ENCODE peak calls at places on chromosomes 12 and 14, in ten cellular contexts. R is CD8-positive, alpha-beta T cell; D is neural progenitor cell; Y is A673; B is psoas muscle; W is colonic mucosa; Z is mammary epithelial cell; F is stomach; N is IMR-90; T is aorta. M is an unnamed sample.

GRCh38 chr14:85188836-85189235 is 341.1 kb upstream of the FLRT2 start:
- DNase-seq in D (no peak), Y (no peak), B (no peak), T (no peak), N (no peak), R (no peak), Z (no peak), W (no peak), F (no peak), M (no peak)

GRCh38 chr12:27971606-27972005 is 927 bp downstream of the PTHLH start:
- DNase-seq in Z (no peak), F (no peak), B (no peak), W (no peak), T (no peak), Y (no peak), R (no peak), N (peak; percentile 30), D (no peak), M (no peak)

GRCh38 chr12:12427568-12427967 is 70.7 kb downstream of the BORCS5 start:
- DNase-seq in F (no peak), Y (no peak), N (no peak), T (no peak), R (no peak), D (no peak), Z (no peak), B (no peak), W (no peak), M (no peak)

GRCh38 chr12:62123721-62124203 is 136.4 kb upstream of the USP15 start:
- DNase-seq in F (peak; percentile 31), W (no peak), Z (peak; percentile 38), D (peak; percentile 67), T (no peak), N (peak; percentile 56), Y (peak; percentile 71), R (peak; percentile 22), B (no peak), M (no peak)

GRCh38 chr12:18861287-18861858 is 123.5 kb downstream of the CAPZA3 start:
- DNase-seq in T (no peak), Y (peak; percentile 62), B (no peak), Z (peak; percentile 26), F (no peak), D (no peak), R (no peak), N (peak; percentile 38), W (no peak), M (no peak)

GRCh38 chr14:101065246-101065645 is 161.7 kb upstream of the RTL1 start:
- DNase-seq in W (no peak), R (no peak), Y (no peak), N (no peak), T (peak; percentile 46), B (peak; percentile 38), D (no peak), F (no peak), Z (no peak), M (peak; percentile 9)

GRCh38 chr12:124847675-124848074 is 16.0 kb downstream of the SCARB1 start:
- DNase-seq in Y (no peak), Z (peak; percentile 43), F (no peak), B (no peak), T (no peak), W (no peak), N (peak; percentile 50), R (no peak), D (no peak), M (peak; percentile 52)

GRCh38 chr14:24098927-24099813 is 5.1 kb downstream of the PCK2 start:
- DNase-seq in W (no peak), T (peak; percentile 72), Z (no peak), D (no peak), B (no peak), F (peak; percentile 69), R (no peak), N (no peak), Y (no peak), M (no peak)

GRCh38 chr12:59041241-59042121 is 121.2 kb upstream of the LRIG3 start:
- DNase-seq in W (no peak), D (no peak), B (no peak), F (no peak), Z (peak; percentile 98), N (peak; percentile 96), Y (no peak), T (no peak), R (no peak), M (no peak)

GRCh38 chr14:39266589-39266870 is 32.8 kb downstream of the MIA2 start:
- DNase-seq in F (peak; percentile 90), R (no peak), Z (no peak), Y (no peak), N (peak; percentile 34), B (peak; percentile 85), D (no peak), W (peak; percentile 91), T (peak; percentile 89), M (peak; percentile 39)

GRCh38 chr12:76555226-76555767 is 4.3 kb downstream of the OSBPL8 start:
- DNase-seq in D (no peak), B (no peak), F (no peak), Z (no peak), N (peak; percentile 11), R (no peak), W (no peak), Y (no peak), T (no peak), M (no peak)

GRCh38 chr12:76555797-76556196 is 3.8 kb downstream of the OSBPL8 start:
- DNase-seq in Y (no peak), R (no peak), Z (no peak), D (no peak), B (no peak), F (no peak), N (no peak), T (no peak), W (no peak), M (no peak)

GRCh38 chr12:76554411-76555225 is 5.0 kb downstream of the OSBPL8 start:
- DNase-seq in N (no peak), R (no peak), B (no peak), T (no peak), Y (no peak), F (no peak), Z (no peak), W (no peak), D (no peak), M (no peak)

GRCh38 chr12:76558684-76559276 is 791 bp downstream of the OSBPL8 start:
- DNase-seq in R (peak; percentile 86), Y (peak; percentile 68), W (peak; percentile 69), D (peak; percentile 64), B (peak; percentile 76), T (peak; percentile 79), F (peak; percentile 69), Z (peak; percentile 40), N (peak; percentile 44), M (peak; percentile 43)

DNA sequence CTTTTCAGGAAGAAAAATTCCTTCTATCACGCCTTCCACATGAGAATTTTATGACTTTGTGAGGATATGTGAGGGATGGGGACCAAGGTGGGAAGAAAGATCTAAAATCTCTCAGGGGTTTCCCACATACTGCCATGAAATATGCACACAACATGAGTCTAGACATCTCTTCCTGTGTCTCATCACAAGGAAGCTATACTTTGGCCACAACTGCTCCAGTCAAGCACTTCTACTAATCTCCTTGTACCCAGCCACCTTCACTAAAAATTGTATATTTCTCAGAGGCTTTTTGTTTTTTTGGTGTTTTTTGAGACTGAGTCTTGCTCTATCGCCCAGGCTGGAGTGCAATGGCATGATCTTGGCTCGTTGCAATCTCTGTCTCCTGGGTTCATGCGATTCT is 3.2 kb downstream of the OSBPL8 start:
- DNase-seq in N (no peak), Y (no peak), T (no peak), B (no peak), R (no peak), Z (no peak), D (no peak), F (no peak), W (no peak), M (no peak)
- H3K27ac ChIP-seq in N (no peak overlapping the region), Y (no peak overlapping the region), T (no peak overlapping the region), B (no peak overlapping the region), R (no peak overlapping the region), Z (no peak overlapping the region), D (no peak overlapping the region), F (no peak overlapping the region), W (no peak overlapping the region), M (no peak overlapping the region)

DNA sequence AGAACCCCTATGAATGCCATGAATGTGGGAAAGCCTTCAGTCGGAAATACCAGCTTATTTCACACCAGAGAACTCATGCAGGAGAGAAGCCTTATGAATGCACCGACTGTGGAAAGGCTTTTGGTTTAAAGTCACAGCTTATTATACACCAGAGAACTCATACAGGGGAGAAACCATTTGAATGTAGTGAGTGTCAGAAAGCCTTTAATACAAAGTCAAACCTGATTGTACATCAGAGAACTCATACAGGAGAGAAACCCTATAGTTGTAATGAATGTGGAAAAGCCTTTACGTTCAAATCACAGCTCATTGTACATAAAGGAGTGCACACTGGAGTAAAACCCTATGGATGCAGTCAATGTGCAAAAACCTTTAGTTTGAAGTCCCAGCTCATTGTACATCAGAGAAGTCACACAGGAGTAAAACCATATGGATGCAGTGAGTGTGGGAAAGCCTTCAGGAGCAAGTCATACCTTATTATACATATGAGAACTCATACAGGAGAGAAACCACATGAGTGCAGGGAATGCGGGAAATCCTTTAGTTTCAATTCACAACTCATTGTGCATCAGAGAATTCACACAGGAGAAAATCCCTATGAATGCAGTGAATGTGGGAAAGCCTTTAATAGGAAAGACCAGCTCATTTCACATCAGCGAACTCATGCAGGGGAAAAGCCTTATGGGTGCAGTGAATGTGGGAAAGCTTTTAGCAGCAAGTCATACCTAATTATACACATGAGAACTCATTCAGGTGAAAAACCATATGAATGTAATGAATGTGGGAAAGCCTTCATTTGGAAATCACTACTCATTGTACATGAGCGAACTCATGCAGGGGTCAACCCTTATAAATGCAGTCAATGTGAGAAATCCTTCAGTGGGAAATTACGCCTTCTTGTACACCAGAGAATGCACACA is 22.3 kb downstream of the ZNF268 start:
- DNase-seq in Z (no peak), W (no peak), F (no peak), Y (no peak), D (no peak), N (peak; percentile 20), B (no peak), T (no peak), R (no peak), M (no peak)
- H3K9me3 ChIP-seq in Z (peaks cover 68% of the 10 kb centered on the region), W (peaks cover 30% of the 10 kb centered on the region), F (peaks cover 97% of the 10 kb centered on the region), Y (peaks cover 83% of the 10 kb centered on the region), D (peaks cover 82% of the 10 kb centered on the region), N (peaks cover 62% of the 10 kb centered on the region), B (peaks cover 85% of the 10 kb centered on the region), T (peaks cover 24% of the 10 kb centered on the region), R (peaks cover 66% of the 10 kb centered on the region), M (peaks cover 82% of the 10 kb centered on the region)

GRCh38 chr12:101356794-101357193 is 50.8 kb downstream of the ARL1 start:
- DNase-seq in Z (no peak), W (no peak), T (no peak), B (no peak), R (no peak), Y (no peak), F (no peak), N (no peak), D (no peak), M (no peak)
- H3K36me3 ChIP-seq in Z (peaks cover 41% of the 10 kb centered on the region), W (no peaks in the 10 kb centered on the region), T (peaks cover 6% of the 10 kb centered on the region), B (peaks cover 6% of the 10 kb centered on the region), R (peaks cover 30% of the 10 kb centered on the region), Y (peaks cover 23% of the 10 kb centered on the region), F (peaks cover 87% of the 10 kb centered on the region), N (peaks cover 7% of the 10 kb centered on the region), D (peaks cover 5% of the 10 kb centered on the region), M (no peaks in the 10 kb centered on the region)

DNA sequence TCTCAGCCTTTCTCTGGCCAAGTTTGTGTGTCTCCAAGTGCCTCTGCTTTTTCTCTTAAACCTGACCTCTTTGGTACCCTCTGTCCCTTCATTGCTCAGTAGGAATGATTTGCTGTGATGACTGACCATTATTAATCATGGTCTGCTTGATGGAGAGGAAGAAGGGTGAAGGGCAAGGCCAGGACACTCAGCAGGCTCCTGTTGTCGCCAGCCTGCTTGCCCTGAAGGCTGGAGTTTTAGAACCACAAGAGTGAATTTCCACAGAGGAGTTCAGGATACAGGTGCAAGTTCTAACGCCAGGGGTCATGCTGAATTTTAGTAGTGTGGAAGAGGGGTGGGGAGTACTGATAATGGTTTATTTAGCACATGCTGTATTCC is 2.8 kb upstream of the ITGA5 start:
- DNase-seq in R (no peak), N (no peak), Y (no peak), Z (no peak), F (no peak), D (no peak), W (no peak), B (no peak), T (no peak), M (no peak)
- H3K27ac ChIP-seq in R (no peak overlapping the region), N (no peak overlapping the region), Y (no peak overlapping the region), Z (no peak overlapping the region), F (peak overlapping the region; percentile 91), D (no peak overlapping the region), W (peak overlapping the region; percentile 68), B (peak overlapping the region; percentile 46), T (peak overlapping the region; percentile 57), M (peak overlapping the region; percentile 94)